ENCODE peak calls at places on chromosome 20, in ten cellular contexts. K is sciatic nerve, J is left ventricle myocardium inferior, M is CMK, I is stromal cell of bone marrow, B is astrocyte of the spinal cord, V is anterior cingulate cortex, G is iris pigment epithelial cell, A is endothelial cell, D is OCI-LY7. Y is an unnamed sample.

GRCh38 chr20:31845300-31845863 is at the start of gene FOXS1:
- DNase-seq in K (peak; percentile 84), J (peak; percentile 60), M (no peak), I (no peak), B (peak; percentile 36), V (no peak), G (no peak), A (no peak), D (no peak), Y (no peak)

GRCh38 chr20:64143018-64143801 is 21.0 kb upstream of the MYT1 start:
- DNase-seq in K (peak; percentile 42), J (no peak), M (no peak), I (no peak), B (no peak), V (no peak), G (no peak), A (no peak), D (no peak), Y (no peak)

GRCh38 chr20:61117725-61118124 is 134.3 kb upstream of the CDH4 start:
- DNase-seq in K (no peak), J (no peak), M (no peak), I (no peak), B (peak; percentile 59), V (no peak), G (peak; percentile 3), A (no peak), D (no peak), Y (no peak)

GRCh38 chr20:62788607-62789006 is 7.7 kb upstream of the MRGBP start:
- DNase-seq in K (no peak), J (no peak), M (no peak), I (no peak), B (no peak), V (no peak), G (no peak), A (no peak), D (no peak), Y (no peak)

GRCh38 chr20:3889489-3890409 is 562 bp downstream of the PANK2 start:
- DNase-seq in K (peak; percentile 76), J (peak; percentile 37), M (no peak), I (no peak), B (no peak), V (peak; percentile 34), G (no peak), A (peak; percentile 15), D (peak; percentile 64), Y (no peak)

GRCh38 chr20:45833030-45833882 is at the start of gene SNX21:
- DNase-seq in K (peak; percentile 92), J (peak; percentile 89), M (no peak), I (peak; percentile 92), B (peak; percentile 92), V (peak; percentile 76), G (peak; percentile 89), A (peak; percentile 80), D (no peak), Y (peak; percentile 91)

GRCh38 chr20:16106191-16106849 is 466.9 kb downstream of the KIF16B start:
- DNase-seq in K (no peak), J (no peak), M (no peak), I (peak; percentile 19), B (no peak), V (no peak), G (no peak), A (no peak), D (no peak), Y (no peak)

GRCh38 chr20:52476074-52476751 is 284.6 kb upstream of the ZFP64 start:
- DNase-seq in K (no peak), J (no peak), M (no peak), I (no peak), B (no peak), V (no peak), G (no peak), A (no peak), D (no peak), Y (no peak)

GRCh38 chr20:1301031-1301529 is 27.9 kb downstream of the SDCBP2 start:
- DNase-seq in K (no peak), J (no peak), M (peak; percentile 45), I (no peak), B (peak; percentile 66), V (no peak), G (peak; percentile 77), A (no peak), D (no peak), Y (peak; percentile 34)

GRCh38 chr20:38171301-38172010 is 6.4 kb upstream of the TGM2 start:
- DNase-seq in K (no peak), J (no peak), M (no peak), I (no peak), B (no peak), V (no peak), G (peak; percentile 43), A (no peak), D (no peak), Y (no peak)

GRCh38 chr20:38881806-38882440 is 44.3 kb upstream of the FAM83D start:
- DNase-seq in K (no peak), J (no peak), M (no peak), I (no peak), B (no peak), V (no peak), G (no peak), A (no peak), D (no peak), Y (no peak)

GRCh38 chr20:11207749-11208502 is 534.1 kb upstream of the JAG1 start:
- DNase-seq in K (no peak), J (no peak), M (no peak), I (peak; percentile 39), B (peak; percentile 73), V (no peak), G (peak; percentile 62), A (no peak), D (no peak), Y (no peak)

GRCh38 chr20:62370807-62371587 is 3.9 kb upstream of the LAMA5 start:
- DNase-seq in K (no peak), J (no peak), M (no peak), I (no peak), B (no peak), V (no peak), G (no peak), A (no peak), D (no peak), Y (no peak)

GRCh38 chr20:48703107-48703506 is 124.7 kb downstream of the PREX1 start:
- DNase-seq in K (no peak), J (peak; percentile 47), M (no peak), I (no peak), B (no peak), V (no peak), G (no peak), A (no peak), D (no peak), Y (no peak)

GRCh38 chr20:50172347-50173013 is 18.1 kb upstream of the CEBPB start:
- DNase-seq in K (peak; percentile 90), J (peak; percentile 92), M (no peak), I (peak; percentile 58), B (peak; percentile 60), V (no peak), G (peak; percentile 75), A (peak; percentile 73), D (no peak), Y (peak; percentile 59)

GRCh38 chr20:10667077-10667401 is 6.8 kb downstream of the JAG1 start:
- DNase-seq in K (no peak), J (no peak), M (no peak), I (no peak), B (no peak), V (peak; percentile 10), G (no peak), A (no peak), D (no peak), Y (no peak)

GRCh38 chr20:58102252-58102651 is 126.2 kb downstream of the ANKRD60 start:
- DNase-seq in K (no peak), J (no peak), M (no peak), I (no peak), B (peak; percentile 71), V (no peak), G (no peak), A (no peak), D (no peak), Y (no peak)

GRCh38 chr20:64146936-64147451 is 17.3 kb upstream of the MYT1 start:
- DNase-seq in K (no peak), J (no peak), M (no peak), I (no peak), B (no peak), V (no peak), G (no peak), A (no peak), D (no peak), Y (no peak)

GRCh38 chr20:47476452-47476851 is 25.2 kb upstream of the NCOA3 start:
- DNase-seq in K (no peak), J (no peak), M (no peak), I (no peak), B (no peak), V (no peak), G (no peak), A (no peak), D (no peak), Y (no peak)

GRCh38 chr20:25291432-25292133 is 43.7 kb downstream of the PYGB start:
- DNase-seq in K (no peak), J (no peak), M (no peak), I (no peak), B (no peak), V (no peak), G (no peak), A (no peak), D (no peak), Y (no peak)

Y was measured in NCI-H226.